ENCODE peak calls at places on chromosomes 5 and 9, in five cellular contexts. P, B, W, L and N are unnamed samples.

GRCh38 chr5:134095293-134095692 is 19.2 kb upstream of the TCF7 start:
- DNase-seq in P (no peak), B (no peak), W (no peak), L (no peak), N (no peak)

GRCh38 chr9:108609227-108609894 is 246.4 kb downstream of the ACTL7B start:
- DNase-seq in P (no peak), B (no peak), W (no peak), L (no peak), N (no peak)

GRCh38 chr9:127064335-127064734 is 58.1 kb downstream of the ANGPTL2 start:
- DNase-seq in P (no peak), B (no peak), W (no peak), L (no peak), N (no peak)

GRCh38 chr9:81182421-81182820 is 506.9 kb downstream of the TLE1 start:
- DNase-seq in P (no peak), B (no peak), W (peak), L (no peak), N (no peak)

GRCh38 chr5:73296772-73297171 is 123.8 kb downstream of the TMEM174 start:
- DNase-seq in P (no peak), B (no peak), W (peak), L (no peak), N (no peak)

GRCh38 chr5:89342106-89342876 is 459.3 kb upstream of the MEF2C start:
- DNase-seq in P (no peak), B (no peak), W (no peak), L (no peak), N (no peak)

GRCh38 chr9:73023025-73023541 is 70.2 kb upstream of the ALDH1A1 start:
- DNase-seq in P (peak), B (peak), W (peak), L (no peak), N (peak)

GRCh38 chr5:139038618-139039305 is 159.4 kb downstream of the SIL1 start:
- DNase-seq in P (no peak), B (no peak), W (peak), L (no peak), N (no peak)

GRCh38 chr5:76785493-76785892 is 33.3 kb upstream of the F2RL1 start:
- DNase-seq in P (no peak), B (no peak), W (no peak), L (no peak), N (no peak)

GRCh38 chr5:158261669-158262367 is 402.9 kb upstream of the CLINT1 start:
- DNase-seq in P (no peak), B (no peak), W (no peak), L (no peak), N (no peak)

GRCh38 chr9:112782218-112782617 is 31.7 kb downstream of the SNX30 start:
- DNase-seq in P (no peak), B (no peak), W (no peak), L (no peak), N (no peak)

GRCh38 chr5:157665467-157666085 is 5.8 kb upstream of the C5orf52 start:
- DNase-seq in P (peak), B (no peak), W (no peak), L (no peak), N (no peak)

GRCh38 chr5:4576161-4576748 is 563.9 kb upstream of the ADAMTS16 start:
- DNase-seq in P (no peak), B (no peak), W (no peak), L (no peak), N (no peak)

GRCh38 chr5:116575635-116576042 is 1.0 kb upstream of the SEMA6A start:
- DNase-seq in P (no peak), B (no peak), W (no peak), L (peak), N (peak)

GRCh38 chr9:125556046-125556445 is 151.0 kb downstream of the MAPKAP1 start:
- DNase-seq in P (no peak), B (no peak), W (no peak), L (no peak), N (no peak)

GRCh38 chr9:125559194-125559593 is 147.8 kb downstream of the MAPKAP1 start:
- DNase-seq in P (no peak), B (no peak), W (no peak), L (no peak), N (no peak)

GRCh38 chr9:125561497-125562148 is 145.4 kb downstream of the MAPKAP1 start:
- DNase-seq in P (no peak), B (no peak), W (no peak), L (no peak), N (no peak)

GRCh38 chr9:125559894-125560293 is 147.1 kb downstream of the MAPKAP1 start:
- DNase-seq in P (no peak), B (no peak), W (no peak), L (no peak), N (no peak)

GRCh38 chr9:125558453-125559084 is 148.4 kb downstream of the MAPKAP1 start:
- DNase-seq in P (peak), B (peak), W (peak), L (no peak), N (peak)
- H3K27ac ChIP-seq in P (no peak), B (no peak), W (no peak), L (no peak), N (peak)

DNA sequence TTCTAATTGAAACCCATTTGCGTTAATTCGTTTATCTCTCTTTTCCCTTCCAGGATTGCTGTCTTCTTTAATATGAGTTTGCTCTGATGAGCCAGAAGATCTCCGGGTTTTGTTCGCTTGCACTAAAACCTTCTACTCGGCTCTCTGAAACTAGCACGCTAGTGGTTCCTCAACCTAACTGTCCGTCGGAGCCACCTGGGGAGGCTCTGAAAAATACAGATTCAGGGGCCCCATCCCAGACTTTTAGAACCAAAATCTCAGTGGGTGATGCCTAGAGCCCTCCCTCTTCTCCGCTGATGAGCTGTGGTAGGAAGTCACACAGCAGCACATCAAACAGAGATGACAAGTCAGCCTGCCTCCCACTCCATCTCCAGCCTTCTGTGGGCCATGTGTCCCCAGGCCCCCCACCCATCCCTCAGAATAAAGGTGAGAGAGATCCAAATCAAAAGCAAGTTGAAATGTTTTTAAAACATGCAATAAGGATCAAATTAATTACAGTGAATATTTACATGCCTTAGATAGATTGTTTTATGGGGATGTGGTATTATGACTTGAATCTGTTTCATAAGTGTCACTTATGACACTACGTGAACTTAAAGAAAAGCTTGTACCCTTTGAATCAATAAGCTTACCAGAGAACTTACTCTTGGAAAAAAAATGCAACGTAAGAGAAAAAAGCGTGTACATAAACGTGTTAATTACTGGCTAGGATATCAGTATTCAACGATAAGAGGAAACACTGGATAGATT is 16.4 kb downstream of the FCN2 start:
- DNase-seq in P (no peak), B (no peak), W (no peak), L (peak), N (no peak)
- H3K27ac ChIP-seq in P (peak), B (peak), W (no peak), L (peak), N (peak)

GRCh38 chr5:38780950-38781349 is 64.9 kb upstream of the OSMR start:
- DNase-seq in P (peak), B (peak), W (no peak), L (no peak), N (peak)

GRCh38 chr5:38782185-38782584 is 63.6 kb upstream of the OSMR start:
- DNase-seq in P (no peak), B (no peak), W (no peak), L (no peak), N (no peak)

GRCh38 chr5:38780316-38780715 is 65.5 kb upstream of the OSMR start:
- DNase-seq in P (no peak), B (no peak), W (no peak), L (no peak), N (no peak)

GRCh38 chr5:38777111-38777510 is 68.7 kb upstream of the OSMR start:
- DNase-seq in P (no peak), B (no peak), W (no peak), L (no peak), N (no peak)

GRCh38 chr5:38783011-38783551 is 62.7 kb upstream of the OSMR start:
- DNase-seq in P (peak), B (no peak), W (peak), L (no peak), N (peak)
- H3K27ac ChIP-seq in P (peak), B (peak), W (no peak), L (peak), N (peak)

GRCh38 chr5:96663608-96664007 is 1.4 kb downstream of the CAST start:
- DNase-seq in P (no peak), B (no peak), W (no peak), L (no peak), N (no peak)

GRCh38 chr5:96661101-96661840 is 905 bp upstream of the CAST start:
- DNase-seq in P (peak), B (no peak), W (peak), L (no peak), N (no peak)

GRCh38 chr5:96664669-96665068 is 2.5 kb downstream of the CAST start:
- DNase-seq in P (no peak), B (no peak), W (no peak), L (no peak), N (no peak)

GRCh38 chr5:96661841-96662724 is at the start of gene CAST:
- DNase-seq in P (peak), B (peak), W (peak), L (peak), N (peak)

GRCh38 chr5:96662725-96663513 is 743 bp downstream of the CAST start:
- DNase-seq in P (peak), B (peak), W (peak), L (peak), N (peak)
- H3K27ac ChIP-seq in P (peak), B (peak), W (no peak), L (peak), N (peak)

DNA sequence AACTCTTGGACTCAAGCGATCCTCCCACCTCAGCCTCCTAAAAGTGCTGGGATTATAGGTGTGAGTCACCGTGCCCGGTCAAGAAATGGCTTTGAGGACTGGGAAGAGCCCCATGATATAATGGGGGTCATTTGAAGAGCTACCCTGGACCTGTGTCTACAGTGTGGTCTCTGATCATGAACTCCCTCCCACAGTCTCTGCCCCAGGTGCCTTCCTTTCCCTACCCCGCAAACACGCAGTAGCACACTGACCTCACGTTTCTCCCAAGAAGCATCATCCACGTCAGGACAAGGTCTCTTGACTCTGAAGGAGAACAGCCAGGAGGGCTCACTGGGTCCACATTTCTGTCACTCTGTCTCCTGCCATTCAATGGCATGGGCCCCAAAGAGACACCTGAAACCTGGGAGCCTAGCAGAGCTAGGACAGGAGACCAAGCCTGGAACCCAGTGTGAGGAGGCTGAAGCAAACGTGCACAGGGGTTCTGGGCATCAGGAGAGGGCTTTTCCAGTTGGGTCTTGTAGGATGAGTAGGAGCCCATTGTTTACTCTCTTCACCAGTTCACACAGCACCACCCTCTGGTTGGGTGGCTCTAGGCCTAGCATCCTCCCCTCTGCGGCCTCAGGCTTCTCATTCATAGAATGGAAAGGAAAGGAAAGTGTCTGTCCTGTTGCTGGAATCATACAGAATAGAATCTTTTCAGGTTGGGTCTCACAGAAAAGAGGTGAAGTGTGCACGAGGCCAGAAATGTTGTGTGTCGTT is 23.0 kb downstream of the PRRX2 start:
- DNase-seq in P (no peak), B (no peak), W (no peak), L (no peak), N (no peak)
- H3K27ac ChIP-seq in P (no peak), B (no peak), W (no peak), L (no peak), N (no peak)

DNA sequence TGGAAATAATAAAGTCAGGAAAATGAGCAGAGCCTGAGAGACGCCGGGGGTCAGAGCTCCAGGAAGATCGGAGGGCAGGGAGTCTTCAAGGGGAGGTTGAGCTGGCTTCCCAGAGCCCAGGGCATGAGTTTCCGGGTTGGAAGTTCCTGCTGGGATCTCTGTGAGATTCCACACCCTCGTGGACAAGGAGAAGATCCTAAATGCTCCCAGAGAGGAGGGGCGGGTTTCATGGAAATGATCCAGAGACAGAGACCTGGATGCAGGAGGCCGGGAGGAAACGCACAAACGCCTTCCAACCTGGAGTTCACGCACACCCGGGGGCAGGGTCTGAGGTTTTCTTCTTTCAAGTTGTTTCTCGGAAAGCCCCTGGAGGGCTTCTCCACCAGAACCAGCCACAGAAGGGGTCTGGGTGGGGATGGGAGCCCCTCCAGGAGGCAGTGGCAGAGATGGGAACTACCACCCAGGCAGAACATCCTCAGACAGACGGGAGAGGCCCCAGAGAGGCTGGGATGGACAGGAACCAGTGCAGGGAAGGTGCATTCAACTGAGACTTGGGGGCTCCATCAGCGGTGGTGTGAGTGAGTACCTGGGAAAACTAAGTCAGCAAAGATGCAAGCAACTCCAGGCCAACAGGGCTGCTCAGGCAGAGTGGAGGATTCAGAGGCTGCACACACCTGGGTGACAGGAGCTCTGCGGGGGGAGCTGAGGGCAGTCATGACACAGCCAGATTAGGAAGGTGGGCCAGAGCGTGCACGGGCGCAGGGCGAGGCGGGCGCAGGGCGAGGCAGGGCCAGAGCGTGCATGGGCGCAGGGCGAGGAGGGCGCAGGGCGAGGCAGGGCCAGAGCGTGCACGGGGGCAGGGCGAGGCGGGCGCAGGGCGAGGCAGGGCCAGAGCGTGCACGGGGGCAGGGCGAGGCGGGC is 52.1 kb upstream of the EXOC3 start:
- DNase-seq in P (no peak), B (peak), W (no peak), L (peak), N (no peak)
- H3K27ac ChIP-seq in P (no peak), B (no peak), W (no peak), L (no peak), N (no peak)